ENCODE peak calls at places on chromosomes 13 and 19, in five cellular contexts. B is RWPE1; O is foreskin fibroblast; F is activated CD8-positive, alpha-beta memory T cell treated with anti-CD3 and anti-CD28 coated beads for 48 hours; P is RPMI7951. E is an unnamed sample.

GRCh38 chr19:9348671-9349070 is 14.1 kb upstream of the ZNF177 start:
- DNase-seq in B (no peak), O (no peak), F (no peak), P (no peak), E (no peak)

GRCh38 chr19:19261350-19262189 is 11.5 kb downstream of the TM6SF2 start:
- DNase-seq in B (no peak), O (no peak), F (no peak), P (no peak), E (no peak)

GRCh38 chr13:79392882-79393563 is 13.0 kb downstream of the RBM26 start:
- DNase-seq in B (peak), O (peak), F (no peak), P (peak), E (peak)

GRCh38 chr19:42295831-42296525 is 6.0 kb upstream of the PRR19 start:
- DNase-seq in B (peak), O (peak), F (peak), P (peak), E (peak)

GRCh38 chr13:35649162-35649561 is 172.7 kb upstream of the MAB21L1 start:
- DNase-seq in B (no peak), O (peak), F (no peak), P (no peak), E (no peak)

GRCh38 chr13:112442483-112443090 is 66.4 kb downstream of the SPACA7 start:
- DNase-seq in B (peak), O (no peak), F (no peak), P (no peak), E (no peak)

GRCh38 chr13:43720780-43721397 is 65.9 kb downstream of the ENOX1 start:
- DNase-seq in B (no peak), O (peak), F (no peak), P (no peak), E (no peak)

GRCh38 chr13:37068962-37069361 is 9.5 kb upstream of the SUPT20H start:
- DNase-seq in B (no peak), O (no peak), F (no peak), P (no peak), E (peak)

GRCh38 chr13:107276936-107277335 is 709.0 kb upstream of the ARGLU1 start:
- DNase-seq in B (no peak), O (no peak), F (no peak), P (no peak), E (no peak)

GRCh38 chr13:41061914-41062837 is 867 bp downstream of the WBP4 start:
- DNase-seq in B (peak), O (peak), F (no peak), P (peak), E (peak)

GRCh38 chr13:91632071-91632470 is 233.7 kb downstream of the GPC5 start:
- DNase-seq in B (peak), O (no peak), F (no peak), P (no peak), E (peak)

GRCh38 chr13:101700598-101700997 is 248.1 kb downstream of the ITGBL1 start:
- DNase-seq in B (no peak), O (peak), F (no peak), P (peak), E (no peak)

GRCh38 chr19:7874080-7874856 is at the start of gene PRR36:
- DNase-seq in B (no peak), O (no peak), F (no peak), P (no peak), E (no peak)